ENCODE peak calls at places on chromosomes 7 and 10, in five cellular contexts. M is SK-N-SH, T is endothelial cell of umbilical vein, O is GM12878, X is HepG2. Y is an unnamed sample.

GRCh38 chr10:71908998-71909397 is 55.2 kb upstream of the CHST3 start:
- DNase-seq in T (no peak), X (no peak), M (no peak), O (no peak), Y (no peak)

GRCh38 chr7:47132471-47132870 is 449.4 kb downstream of the TNS3 start:
- DNase-seq in M (no peak), O (no peak), X (no peak), T (no peak), Y (no peak)

GRCh38 chr7:90563286-90563685 is 32.8 kb upstream of the CDK14 start:
- DNase-seq in O (no peak), X (no peak), T (no peak), M (no peak), Y (no peak)

GRCh38 chr7:105728028-105728427 is 146.7 kb upstream of the EFCAB10 start:
- DNase-seq in M (no peak), T (no peak), O (no peak), X (no peak), Y (no peak)

GRCh38 chr10:69220041-69220451 is at the start of gene HKDC1:
- DNase-seq in T (no peak), M (no peak), X (peak), O (no peak), Y (no peak)

GRCh38 chr10:78776746-78777145 is 292.0 kb upstream of the ZMIZ1 start:
- DNase-seq in X (no peak), M (no peak), O (no peak), T (no peak), Y (no peak)

GRCh38 chr7:74175270-74175803 is 1.2 kb downstream of the EIF4H start:
- DNase-seq in T (peak), X (no peak), M (no peak), O (no peak), Y (no peak)

GRCh38 chr10:108691126-108691525 is 1232.2 kb downstream of the XPNPEP1 start:
- DNase-seq in X (no peak), O (no peak), M (no peak), T (no peak), Y (no peak)

GRCh38 chr10:73848821-73849489 is 25.4 kb downstream of the CAMK2G start:
- DNase-seq in O (peak), X (peak), M (peak), T (peak), Y (peak)

GRCh38 chr7:138679793-138680192 is 21.4 kb downstream of the SVOPL start:
- DNase-seq in O (no peak), X (no peak), M (peak), T (no peak), Y (no peak)

GRCh38 chr10:103784723-103785418 is 70.5 kb downstream of the SH3PXD2A start:
- DNase-seq in O (no peak), T (no peak), M (no peak), X (no peak), Y (no peak)

GRCh38 chr10:88990528-88991160 is at the start of gene FAS:
- DNase-seq in X (peak), M (peak), T (peak), O (peak), Y (no peak)

GRCh38 chr7:8923164-8923806 is 489.9 kb downstream of the NXPH1 start:
- DNase-seq in X (no peak), M (no peak), O (no peak), T (no peak), Y (no peak)

GRCh38 chr7:115693779-115694178 is 336.8 kb downstream of the TFEC start:
- DNase-seq in M (no peak), T (no peak), O (no peak), X (no peak), Y (no peak)

GRCh38 chr7:45982132-45982531 is 61.1 kb upstream of the IGFBP3 start:
- DNase-seq in X (no peak), M (no peak), O (no peak), T (no peak), Y (no peak)

GRCh38 chr10:131981429-131982184 is at the start of gene BNIP3:
- DNase-seq in M (peak), X (peak), O (peak), T (peak), Y (no peak)

GRCh38 chr7:27172823-27173411 is 1.2 kb downstream of the HOXA10 start:
- DNase-seq in O (no peak), M (peak), T (peak), X (no peak), Y (no peak)

GRCh38 chr7:47453093-47454056 is 128.5 kb downstream of the TNS3 start:
- DNase-seq in M (no peak), O (no peak), T (peak), X (no peak), Y (no peak)

GRCh38 chr7:159046300-159046699 is 98.4 kb downstream of the VIPR2 start:
- DNase-seq in O (no peak), X (no peak), T (no peak), M (no peak), Y (no peak)

GRCh38 chr7:98165827-98166667 is 45.2 kb upstream of the BHLHA15 start:
- DNase-seq in O (no peak), T (peak), X (peak), M (peak), Y (no peak)
- TF ChIP-seq POLR2AphosphoS5 in O (no peak), T (no peak), X (no peak), M (no peak), Y (no peak)

GRCh38 chr10:64277536-64277935 is 756.3 kb downstream of the REEP3 start:
- DNase-seq in O (no peak), T (no peak), X (no peak), M (no peak), Y (no peak)
- H3K9ac ChIP-seq in O (no peak), T (no peak), X (no peak), M (no peak), Y (no peak)

GRCh38 chr7:101370836-101371235 is 8.2 kb downstream of the COL26A1 start:
- DNase-seq in M (no peak), T (no peak), O (no peak), X (no peak), Y (no peak)
- TF ChIP-seq POLR2AphosphoS5 in M (no peak), T (no peak), O (no peak), X (no peak), Y (no peak)

DNA sequence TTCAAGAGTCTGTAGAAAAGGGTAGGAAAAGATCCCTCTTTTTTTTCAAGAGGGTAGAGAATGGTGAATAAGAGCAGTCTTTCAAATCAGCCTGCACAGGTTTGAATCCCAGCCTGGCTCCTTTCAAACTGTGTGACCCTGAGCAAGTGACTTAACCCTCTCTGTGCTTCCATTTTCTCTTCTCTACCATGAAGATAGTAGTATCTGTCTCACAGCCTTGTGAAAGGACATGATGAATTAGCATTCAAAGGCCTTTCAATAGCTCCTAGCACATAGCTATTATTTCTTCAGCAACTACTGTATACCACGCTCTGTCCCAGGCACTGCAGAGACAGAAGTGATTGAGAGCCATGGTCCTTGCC is 25.4 kb downstream of the LEP start:
- DNase-seq in O (no peak), T (no peak), X (no peak), M (no peak), Y (no peak)
- H3K9ac ChIP-seq in O (no peak), T (no peak), X (no peak), M (no peak), Y (peak)

GRCh38 chr10:14009315-14010082 is 321.2 kb downstream of the FRMD4A start:
- DNase-seq in X (no peak), T (peak), O (peak), M (peak), Y (no peak)
- TF ChIP-seq POLR2AphosphoS5 in X (no peak), T (peak), O (peak), M (peak), Y (no peak)